ENCODE peak calls at places on chromosomes 2 and 18, in eight cellular contexts. X is astrocyte of the spinal cord; H is mucosa of descending colon; U is CD8-positive, alpha-beta memory T cell; T is AG04450; F is astrocyte; G is HL-60; Z is lower lobe of right lung. S is an unnamed sample.

GRCh38 chr2:234324151-234324550 is 172.7 kb downstream of the ARL4C start:
- DNase-seq in X (no peak), H (no peak), U (no peak), T (no peak), F (no peak), G (no peak), Z (no peak), S (no peak)

GRCh38 chr2:182014284-182014683 is 28.6 kb downstream of the PPP1R1C start:
- DNase-seq in X (no peak), H (no peak), U (no peak), T (no peak), F (no peak), G (no peak), Z (no peak), S (no peak)

GRCh38 chr2:209687261-209687660 is 84.4 kb upstream of the UNC80 start:
- DNase-seq in X (no peak), H (no peak), U (no peak), T (no peak), F (peak; percentile 14), G (no peak), Z (no peak), S (no peak)

GRCh38 chr2:225670111-225670974 is 270.8 kb downstream of the NYAP2 start:
- DNase-seq in X (peak; percentile 68), H (no peak), U (no peak), T (peak; percentile 42), F (peak; percentile 35), G (no peak), Z (no peak), S (no peak)

GRCh38 chr2:24015562-24016375 is 5.9 kb downstream of the MFSD2B start:
- DNase-seq in X (peak; percentile 64), H (no peak), U (no peak), T (peak; percentile 47), F (peak; percentile 59), G (no peak), Z (no peak), S (no peak)

GRCh38 chr2:72917875-72918660 is 749 bp downstream of the EMX1 start:
- DNase-seq in X (no peak), H (no peak), U (no peak), T (no peak), F (no peak), G (no peak), Z (no peak), S (no peak)

GRCh38 chr2:229416116-229416694 is 145.1 kb upstream of the PID1 start:
- DNase-seq in X (peak; percentile 71), H (peak; percentile 55), U (no peak), T (no peak), F (peak; percentile 47), G (peak; percentile 91), Z (peak; percentile 84), S (peak; percentile 87)

GRCh38 chr2:120939595-120940318 is 204.1 kb downstream of the GLI2 start:
- DNase-seq in X (peak; percentile 94), H (no peak), U (no peak), T (peak; percentile 71), F (peak; percentile 92), G (no peak), Z (no peak), S (no peak)

GRCh38 chr18:79769698-79770500 is 27.8 kb upstream of the KCNG2 start:
- DNase-seq in X (no peak), H (peak; percentile 40), U (no peak), T (no peak), F (no peak), G (no peak), Z (no peak), S (peak; percentile 46)

GRCh38 chr2:43139501-43139900 is 86.9 kb downstream of the ZFP36L2 start:
- DNase-seq in X (no peak), H (no peak), U (no peak), T (no peak), F (no peak), G (no peak), Z (no peak), S (peak; percentile 51)

GRCh38 chr2:232333361-232334135 is 45.0 kb upstream of the ALPP start:
- DNase-seq in X (no peak), H (peak; percentile 43), U (no peak), T (no peak), F (no peak), G (no peak), Z (peak; percentile 42), S (peak; percentile 60)

GRCh38 chr2:1744446-1745170 is at the start of gene PXDN:
- DNase-seq in X (peak; percentile 79), H (no peak), U (no peak), T (no peak), F (peak; percentile 57), G (no peak), Z (no peak), S (peak; percentile 87)

GRCh38 chr2:107542314-107542740 is 284.4 kb upstream of the RGPD4 start:
- DNase-seq in X (peak; percentile 3), H (no peak), U (no peak), T (no peak), F (no peak), G (no peak), Z (no peak), S (no peak)

GRCh38 chr2:63667132-63667531 is 78.4 kb downstream of the MDH1 start:
- DNase-seq in X (no peak), H (no peak), U (no peak), T (no peak), F (no peak), G (no peak), Z (no peak), S (no peak)

GRCh38 chr18:44602380-44602779 is 78.3 kb upstream of the SETBP1 start:
- DNase-seq in X (peak; percentile 83), H (no peak), U (no peak), T (no peak), F (peak; percentile 89), G (no peak), Z (no peak), S (no peak)

GRCh38 chr2:39432701-39433100 is 4.4 kb downstream of the MAP4K3 start:
- DNase-seq in X (no peak), H (no peak), U (no peak), T (no peak), F (no peak), G (no peak), Z (no peak), S (no peak)

GRCh38 chr2:217893440-217893839 is 109.4 kb downstream of the TNS1 start:
- DNase-seq in X (no peak), H (no peak), U (no peak), T (no peak), F (no peak), G (no peak), Z (no peak), S (no peak)

GRCh38 chr2:222693837-222694236 is 22.4 kb downstream of the MOGAT1 start:
- DNase-seq in X (peak; percentile 22), H (no peak), U (no peak), T (no peak), F (no peak), G (no peak), Z (no peak), S (no peak)

GRCh38 chr2:77590298-77590917 is 68.2 kb upstream of the LRRTM4 start:
- DNase-seq in X (no peak), H (no peak), U (no peak), T (no peak), F (no peak), G (no peak), Z (no peak), S (peak; percentile 70)

GRCh38 chr2:77588438-77588837 is 66.3 kb upstream of the LRRTM4 start:
- DNase-seq in X (no peak), H (no peak), U (no peak), T (no peak), F (no peak), G (no peak), Z (no peak), S (no peak)
- H3K4me3 ChIP-seq in X (no peak overlapping the region), H (no peak overlapping the region), U (no peak overlapping the region), T (no peak overlapping the region), F (no peak overlapping the region), G (no peak overlapping the region), Z (no peak overlapping the region), S (no peak overlapping the region)

GRCh38 chr18:77101410-77102245 is 31.0 kb downstream of the MBP start:
- DNase-seq in X (peak; percentile 98), H (peak; percentile 83), U (peak; percentile 42), T (peak; percentile 89), F (peak; percentile 97), G (peak; percentile 92), Z (peak; percentile 88), S (peak; percentile 91)

GRCh38 chr18:77098554-77099174 is 33.9 kb downstream of the MBP start:
- DNase-seq in X (no peak), H (no peak), U (no peak), T (no peak), F (no peak), G (peak; percentile 62), Z (no peak), S (no peak)

GRCh38 chr18:77100751-77101355 is 31.7 kb downstream of the MBP start:
- DNase-seq in X (no peak), H (no peak), U (no peak), T (no peak), F (no peak), G (no peak), Z (no peak), S (no peak)

GRCh38 chr18:77098033-77098432 is 34.5 kb downstream of the MBP start:
- DNase-seq in X (peak; percentile 48), H (no peak), U (no peak), T (no peak), F (peak; percentile 53), G (peak; percentile 68), Z (no peak), S (no peak)

DNA sequence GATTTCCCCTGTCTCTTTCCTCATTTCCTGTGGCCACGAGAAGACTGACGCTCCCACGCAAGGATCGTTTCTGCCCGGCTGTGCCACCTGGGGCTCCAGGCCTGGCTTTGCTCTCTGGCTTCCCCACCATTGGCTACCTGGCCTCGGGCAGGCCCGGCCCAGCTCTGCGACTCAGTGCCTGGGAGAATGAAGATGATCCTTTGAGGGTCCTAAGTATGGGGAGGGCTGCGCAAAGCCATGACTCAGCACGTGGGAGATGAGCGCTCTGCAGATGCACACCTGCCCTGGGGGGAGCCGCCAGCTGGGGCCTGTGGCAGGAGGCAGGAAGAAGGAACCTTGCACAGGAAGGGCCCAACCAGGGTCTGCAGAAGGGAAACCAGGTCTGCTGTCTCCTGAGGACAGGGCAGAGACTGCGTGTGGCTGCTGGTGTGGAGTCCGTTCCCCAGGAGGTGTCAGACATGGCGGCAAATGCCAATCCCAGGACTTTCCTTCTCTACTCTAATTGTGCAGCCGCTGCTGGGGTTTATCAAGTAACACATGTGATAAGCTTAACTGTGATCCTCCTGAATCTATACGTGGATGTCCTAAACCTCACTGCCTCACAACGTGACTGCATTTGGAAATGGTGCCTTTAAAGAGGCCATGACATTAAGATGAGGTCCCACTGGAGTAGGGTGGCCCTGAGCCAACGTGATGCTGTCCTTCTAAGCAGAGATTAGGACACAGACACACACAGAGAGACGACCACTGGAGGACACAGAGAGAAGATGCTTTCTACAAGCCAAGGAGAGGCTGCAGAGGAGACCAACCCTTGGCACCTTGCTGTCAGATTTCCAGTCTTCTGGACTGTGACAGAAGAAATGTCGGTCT is 32.8 kb downstream of the MBP start:
- DNase-seq in X (no peak), H (no peak), U (peak; percentile 54), T (no peak), F (no peak), G (peak; percentile 81), Z (no peak), S (no peak)
- H3K4me3 ChIP-seq in X (no peak overlapping the region), H (no peak overlapping the region), U (peak overlapping the region; percentile 29), T (no peak overlapping the region), F (no peak overlapping the region), G (no peak overlapping the region), Z (no peak overlapping the region), S (no peak overlapping the region)

GRCh38 chr2:230861564-230862255 is 3.0 kb upstream of the ITM2C start:
- DNase-seq in X (no peak), H (no peak), U (no peak), T (no peak), F (no peak), G (no peak), Z (no peak), S (no peak)
- H3K4me3 ChIP-seq in X (no peak overlapping the region), H (no peak overlapping the region), U (no peak overlapping the region), T (no peak overlapping the region), F (no peak overlapping the region), G (no peak overlapping the region), Z (no peak overlapping the region), S (no peak overlapping the region)

GRCh38 chr18:3665187-3665586 is 215.2 kb downstream of the TGIF1 start:
- DNase-seq in X (no peak), H (no peak), U (no peak), T (no peak), F (no peak), G (no peak), Z (no peak), S (no peak)
- H3K4me3 ChIP-seq in X (no peak overlapping the region), H (no peak overlapping the region), U (no peak overlapping the region), T (no peak overlapping the region), F (no peak overlapping the region), G (no peak overlapping the region), Z (no peak overlapping the region), S (no peak overlapping the region)

S was measured in kidney.